ENCODE peak calls at places on chromosomes 12 and 14, in eight cellular contexts. One of them, this sample, is unnamed.

GRCh38 chr14:84340938-84341337 is 1189.0 kb upstream of the FLRT2 start:
- DNase-seq in tibial nerve: no peak
- DNase-seq in adrenal gland: no peak
- DNase-seq in upper lobe of left lung: no peak
- DNase-seq in psoas muscle: no peak
- DNase-seq in MM.1S: no peak
- DNase-seq in endodermal cell: no peak
- DNase-seq in fibroblast of lung: peak; percentile 25
- DNase-seq in this sample: no peak

GRCh38 chr12:94841904-94842610 is 161.4 kb downstream of the NDUFA12 start:
- DNase-seq in upper lobe of left lung: no peak
- DNase-seq in MM.1S: no peak
- DNase-seq in tibial nerve: no peak
- DNase-seq in psoas muscle: no peak
- DNase-seq in endodermal cell: no peak
- DNase-seq in fibroblast of lung: no peak
- DNase-seq in adrenal gland: no peak
- DNase-seq in this sample: no peak

GRCh38 chr14:73491256-73491976 is 683 bp downstream of the RIOX1 start:
- DNase-seq in upper lobe of left lung: peak; percentile 71
- DNase-seq in MM.1S: peak; percentile 18
- DNase-seq in adrenal gland: peak; percentile 71
- DNase-seq in psoas muscle: peak; percentile 64
- DNase-seq in fibroblast of lung: peak; percentile 80
- DNase-seq in tibial nerve: peak; percentile 35
- DNase-seq in endodermal cell: peak; percentile 85
- DNase-seq in this sample: peak; percentile 68

GRCh38 chr14:58280954-58281787 is 17.2 kb upstream of the ARID4A start:
- DNase-seq in endodermal cell: no peak
- DNase-seq in tibial nerve: no peak
- DNase-seq in MM.1S: no peak
- DNase-seq in fibroblast of lung: peak; percentile 94
- DNase-seq in adrenal gland: peak; percentile 70
- DNase-seq in upper lobe of left lung: no peak
- DNase-seq in psoas muscle: no peak
- DNase-seq in this sample: no peak

GRCh38 chr14:105917933-105918436 is 391.6 kb downstream of the TMEM121 start:
- DNase-seq in tibial nerve: no peak
- DNase-seq in endodermal cell: no peak
- DNase-seq in fibroblast of lung: no peak
- DNase-seq in upper lobe of left lung: no peak
- DNase-seq in psoas muscle: no peak
- DNase-seq in adrenal gland: no peak
- DNase-seq in MM.1S: no peak
- DNase-seq in this sample: no peak

GRCh38 chr14:94611179-94611578 is 1.0 kb upstream of the SERPINA3 start:
- DNase-seq in adrenal gland: no peak
- DNase-seq in endodermal cell: no peak
- DNase-seq in MM.1S: no peak
- DNase-seq in psoas muscle: no peak
- DNase-seq in tibial nerve: no peak
- DNase-seq in fibroblast of lung: no peak
- DNase-seq in upper lobe of left lung: no peak
- DNase-seq in this sample: no peak

GRCh38 chr14:24513009-24513408 is 4.9 kb upstream of the CMA1 start:
- DNase-seq in fibroblast of lung: no peak
- DNase-seq in upper lobe of left lung: no peak
- DNase-seq in adrenal gland: no peak
- DNase-seq in psoas muscle: no peak
- DNase-seq in MM.1S: no peak
- DNase-seq in tibial nerve: no peak
- DNase-seq in endodermal cell: peak; percentile 81
- DNase-seq in this sample: no peak

GRCh38 chr14:91350483-91350812 is 67.2 kb downstream of the CCDC88C start:
- DNase-seq in upper lobe of left lung: no peak
- DNase-seq in fibroblast of lung: no peak
- DNase-seq in adrenal gland: no peak
- DNase-seq in tibial nerve: no peak
- DNase-seq in endodermal cell: no peak
- DNase-seq in psoas muscle: no peak
- DNase-seq in MM.1S: no peak
- DNase-seq in this sample: no peak

GRCh38 chr14:93788557-93789365 is 476 bp upstream of the PRIMA1 start:
- DNase-seq in adrenal gland: no peak
- DNase-seq in tibial nerve: no peak
- DNase-seq in psoas muscle: peak; percentile 49
- DNase-seq in endodermal cell: peak; percentile 85
- DNase-seq in upper lobe of left lung: no peak
- DNase-seq in MM.1S: no peak
- DNase-seq in fibroblast of lung: no peak
- DNase-seq in this sample: no peak

GRCh38 chr12:120642806-120643205 is 2.4 kb downstream of the CABP1 start:
- DNase-seq in endodermal cell: no peak
- DNase-seq in fibroblast of lung: no peak
- DNase-seq in adrenal gland: no peak
- DNase-seq in upper lobe of left lung: no peak
- DNase-seq in psoas muscle: no peak
- DNase-seq in tibial nerve: no peak
- DNase-seq in MM.1S: no peak
- DNase-seq in this sample: no peak

GRCh38 chr14:21748869-21749303 is 75.3 kb upstream of the OR4E1 start:
- DNase-seq in adrenal gland: no peak
- DNase-seq in fibroblast of lung: no peak
- DNase-seq in MM.1S: peak; percentile 69
- DNase-seq in endodermal cell: peak; percentile 88
- DNase-seq in tibial nerve: peak; percentile 20
- DNase-seq in upper lobe of left lung: peak; percentile 26
- DNase-seq in psoas muscle: no peak
- DNase-seq in this sample: peak; percentile 46

GRCh38 chr14:64721391-64721791 is 17.2 kb downstream of the PLEKHG3 start:
- DNase-seq in tibial nerve: peak; percentile 49
- DNase-seq in fibroblast of lung: peak; percentile 92
- DNase-seq in psoas muscle: peak; percentile 53
- DNase-seq in MM.1S: no peak
- DNase-seq in endodermal cell: peak; percentile 51
- DNase-seq in adrenal gland: no peak
- DNase-seq in upper lobe of left lung: no peak
- DNase-seq in this sample: no peak

GRCh38 chr14:28681681-28682080 is 84.9 kb upstream of the FOXG1 start:
- DNase-seq in fibroblast of lung: no peak
- DNase-seq in adrenal gland: no peak
- DNase-seq in MM.1S: no peak
- DNase-seq in psoas muscle: no peak
- DNase-seq in upper lobe of left lung: no peak
- DNase-seq in endodermal cell: peak; percentile 83
- DNase-seq in tibial nerve: no peak
- DNase-seq in this sample: no peak

GRCh38 chr14:55336161-55336560 is 64.9 kb downstream of the FBXO34 start:
- DNase-seq in upper lobe of left lung: no peak
- DNase-seq in adrenal gland: no peak
- DNase-seq in MM.1S: no peak
- DNase-seq in endodermal cell: no peak
- DNase-seq in psoas muscle: no peak
- DNase-seq in fibroblast of lung: no peak
- DNase-seq in tibial nerve: no peak
- DNase-seq in this sample: no peak

GRCh38 chr14:69370061-69370460 is 28.0 kb downstream of the ERH start:
- DNase-seq in psoas muscle: no peak
- DNase-seq in fibroblast of lung: no peak
- DNase-seq in endodermal cell: no peak
- DNase-seq in MM.1S: no peak
- DNase-seq in adrenal gland: no peak
- DNase-seq in upper lobe of left lung: no peak
- DNase-seq in tibial nerve: no peak
- DNase-seq in this sample: no peak

GRCh38 chr12:25855716-25856115 is 102.8 kb upstream of the RASSF8 start:
- DNase-seq in MM.1S: no peak
- DNase-seq in tibial nerve: no peak
- DNase-seq in fibroblast of lung: peak; percentile 65
- DNase-seq in psoas muscle: no peak
- DNase-seq in adrenal gland: no peak
- DNase-seq in endodermal cell: no peak
- DNase-seq in upper lobe of left lung: no peak
- DNase-seq in this sample: no peak

GRCh38 chr12:57116580-57117281 is 5.6 kb upstream of the STAT6 start:
- DNase-seq in MM.1S: no peak
- DNase-seq in tibial nerve: no peak
- DNase-seq in fibroblast of lung: no peak
- DNase-seq in endodermal cell: no peak
- DNase-seq in upper lobe of left lung: no peak
- DNase-seq in adrenal gland: no peak
- DNase-seq in psoas muscle: no peak
- DNase-seq in this sample: no peak

GRCh38 chr12:57119294-57119693 is 8.1 kb upstream of the STAT6 start:
- DNase-seq in fibroblast of lung: no peak
- DNase-seq in adrenal gland: no peak
- DNase-seq in MM.1S: no peak
- DNase-seq in endodermal cell: no peak
- DNase-seq in psoas muscle: no peak
- DNase-seq in upper lobe of left lung: no peak
- DNase-seq in tibial nerve: no peak
- DNase-seq in this sample: no peak

GRCh38 chr12:57119694-57120093 is 8.5 kb upstream of the STAT6 start:
- DNase-seq in adrenal gland: no peak
- DNase-seq in endodermal cell: no peak
- DNase-seq in tibial nerve: no peak
- DNase-seq in fibroblast of lung: no peak
- DNase-seq in MM.1S: no peak
- DNase-seq in psoas muscle: no peak
- DNase-seq in upper lobe of left lung: no peak
- DNase-seq in this sample: no peak

GRCh38 chr12:57123813-57124212 is 4.5 kb upstream of the LRP1 start:
- DNase-seq in MM.1S: no peak
- DNase-seq in adrenal gland: no peak
- DNase-seq in endodermal cell: peak; percentile 35
- DNase-seq in tibial nerve: no peak
- DNase-seq in fibroblast of lung: no peak
- DNase-seq in psoas muscle: no peak
- DNase-seq in upper lobe of left lung: no peak
- DNase-seq in this sample: no peak

DNA sequence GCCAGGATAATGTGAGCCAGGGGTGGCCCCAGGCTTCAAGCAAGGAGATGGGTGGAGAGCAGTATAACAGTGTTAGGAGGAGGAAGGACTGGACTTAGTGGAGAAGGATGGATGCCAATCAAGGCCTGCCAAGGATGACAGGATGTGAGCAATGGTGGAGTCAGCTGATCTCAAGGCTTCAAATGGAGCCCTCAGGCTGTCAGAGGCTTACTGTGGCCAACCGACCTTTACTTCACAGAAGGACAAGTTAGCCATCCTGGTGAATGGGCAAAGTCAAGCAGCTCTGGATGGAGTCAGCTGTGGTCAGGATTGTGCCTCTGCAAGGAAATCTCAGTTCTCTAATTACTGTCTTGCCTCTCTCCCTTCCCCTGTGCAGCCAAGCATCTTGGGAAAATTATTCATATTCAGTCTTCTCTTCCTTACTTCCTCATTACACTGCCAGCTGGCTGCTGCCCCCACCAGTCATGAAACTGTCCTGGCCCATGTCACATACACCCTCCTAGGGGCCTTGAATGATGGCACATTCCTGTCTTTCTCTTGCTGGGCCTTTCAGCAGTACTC is 7.6 kb upstream of the STAT6 start:
- DNase-seq in psoas muscle: no peak
- DNase-seq in adrenal gland: no peak
- DNase-seq in MM.1S: no peak
- DNase-seq in tibial nerve: no peak
- DNase-seq in fibroblast of lung: no peak
- DNase-seq in upper lobe of left lung: no peak
- DNase-seq in endodermal cell: no peak
- DNase-seq in this sample: no peak
- TF ChIP-seq CTCF in psoas muscle: no peak
- TF ChIP-seq CTCF in adrenal gland: no peak
- TF ChIP-seq CTCF in MM.1S: no peak
- TF ChIP-seq CTCF in tibial nerve: no peak
- TF ChIP-seq CTCF in fibroblast of lung: no peak
- TF ChIP-seq CTCF in upper lobe of left lung: no peak
- TF ChIP-seq CTCF in endodermal cell: no peak
- TF ChIP-seq CTCF in this sample: no peak

DNA sequence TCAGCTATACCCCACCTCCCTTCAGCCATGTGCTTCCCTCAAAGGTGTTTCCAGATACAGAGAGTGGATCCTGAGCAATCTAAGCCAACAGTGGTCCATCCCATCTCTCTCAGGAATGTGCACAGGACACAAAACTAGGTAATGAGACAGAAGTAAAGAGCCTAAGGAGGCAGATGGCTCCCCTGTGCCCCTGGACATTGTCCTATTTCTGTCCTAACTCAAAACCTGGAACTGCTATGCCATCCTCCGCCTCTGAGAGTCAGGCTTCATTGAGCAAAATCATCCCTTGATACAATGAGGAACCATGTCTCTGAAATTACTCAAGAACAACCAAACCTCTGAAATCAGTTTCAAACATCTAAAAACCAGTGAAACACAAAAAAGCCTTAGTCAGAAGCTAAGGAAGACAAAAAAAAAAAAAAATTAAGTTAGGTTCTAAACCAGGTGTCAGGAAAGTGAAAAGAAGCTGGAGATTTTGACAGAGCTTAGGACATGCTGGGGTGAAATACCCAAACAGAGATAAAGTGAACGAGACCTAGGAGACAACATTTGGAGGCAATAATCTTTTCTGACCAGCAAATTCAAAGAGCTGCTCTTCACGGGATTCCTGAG is 200.3 kb upstream of the PLEKHG7 start:
- DNase-seq in fibroblast of lung: no peak
- DNase-seq in tibial nerve: no peak
- DNase-seq in psoas muscle: no peak
- DNase-seq in MM.1S: peak; percentile 50
- DNase-seq in upper lobe of left lung: peak; percentile 31
- DNase-seq in endodermal cell: no peak
- DNase-seq in adrenal gland: no peak
- DNase-seq in this sample: no peak
- H3K27ac ChIP-seq in fibroblast of lung: no peak overlapping the region
- H3K27ac ChIP-seq in tibial nerve: peak overlapping the region; percentile 92
- H3K27ac ChIP-seq in psoas muscle: peak overlapping the region; percentile 71
- H3K27ac ChIP-seq in MM.1S: peak overlapping the region; percentile 15
- H3K27ac ChIP-seq in upper lobe of left lung: peak overlapping the region; percentile 84
- H3K27ac ChIP-seq in endodermal cell: no peak overlapping the region
- H3K27ac ChIP-seq in adrenal gland: peak overlapping the region; percentile 91
- H3K27ac ChIP-seq in this sample: no peak overlapping the region

DNA sequence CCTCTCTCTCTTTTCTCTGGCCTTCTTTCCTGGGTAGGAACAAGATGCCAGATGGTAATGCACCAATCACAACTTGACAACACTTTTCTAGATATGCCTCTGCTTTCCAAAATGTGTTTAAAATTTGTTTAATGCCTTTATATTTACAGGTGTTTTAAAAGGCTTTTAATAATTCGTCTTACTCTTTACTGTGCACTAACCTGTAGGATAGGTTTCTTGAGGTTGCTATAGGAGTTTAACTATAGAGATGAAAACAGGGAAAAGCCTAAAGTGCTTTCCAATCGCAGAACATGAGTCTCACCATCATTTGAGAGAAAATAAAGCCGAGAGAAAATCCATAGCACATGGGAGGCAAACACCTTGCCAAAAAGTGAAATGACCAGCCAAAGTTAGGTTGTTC is 74.1 kb downstream of the TMTC1 start:
- DNase-seq in endodermal cell: no peak
- DNase-seq in psoas muscle: no peak
- DNase-seq in fibroblast of lung: no peak
- DNase-seq in upper lobe of left lung: no peak
- DNase-seq in adrenal gland: no peak
- DNase-seq in tibial nerve: no peak
- DNase-seq in MM.1S: no peak
- DNase-seq in this sample: no peak
- H3K9me3 ChIP-seq in endodermal cell: no peaks in the 10 kb centered on the region
- H3K9me3 ChIP-seq in psoas muscle: no peaks in the 10 kb centered on the region
- H3K9me3 ChIP-seq in fibroblast of lung: no peaks in the 10 kb centered on the region
- H3K9me3 ChIP-seq in upper lobe of left lung: no peaks in the 10 kb centered on the region
- H3K9me3 ChIP-seq in adrenal gland: no peaks in the 10 kb centered on the region
- H3K9me3 ChIP-seq in tibial nerve: no peaks in the 10 kb centered on the region
- H3K9me3 ChIP-seq in MM.1S: no peaks in the 10 kb centered on the region
- H3K9me3 ChIP-seq in this sample: no peaks in the 10 kb centered on the region

GRCh38 chr12:109797905-109798669 is 35.1 kb downstream of the TRPV4 start:
- DNase-seq in fibroblast of lung: no peak
- DNase-seq in psoas muscle: no peak
- DNase-seq in endodermal cell: peak; percentile 89
- DNase-seq in MM.1S: no peak
- DNase-seq in upper lobe of left lung: no peak
- DNase-seq in tibial nerve: no peak
- DNase-seq in adrenal gland: no peak
- DNase-seq in this sample: no peak
- TF ChIP-seq CTCF in fibroblast of lung: no peak
- TF ChIP-seq CTCF in psoas muscle: no peak
- TF ChIP-seq CTCF in endodermal cell: peak; percentile 72
- TF ChIP-seq CTCF in MM.1S: peak; percentile 16
- TF ChIP-seq CTCF in upper lobe of left lung: no peak
- TF ChIP-seq CTCF in tibial nerve: no peak
- TF ChIP-seq CTCF in adrenal gland: no peak
- TF ChIP-seq CTCF in this sample: no peak

This sample was measured in CD4-positive, alpha-beta T cell.